ENCODE peak calls at places on chromosome 15, in five cellular contexts. One of them, this sample, is unnamed.

GRCh38 chr15:92394327-92395175 is 870 bp downstream of the ST8SIA2 start:
- DNase-seq in mucosa of descending colon: no peak
- DNase-seq in CD4-positive, CD25-positive, alpha-beta regulatory T cell: no peak
- DNase-seq in Peyer's patch: no peak
- DNase-seq in IMR-90: no peak
- DNase-seq in this sample: no peak

GRCh38 chr15:79381593-79381992 is 50.5 kb upstream of the MINAR1 start:
- DNase-seq in mucosa of descending colon: no peak
- DNase-seq in CD4-positive, CD25-positive, alpha-beta regulatory T cell: no peak
- DNase-seq in Peyer's patch: no peak
- DNase-seq in IMR-90: no peak
- DNase-seq in this sample: no peak

GRCh38 chr15:91908401-91908800 is 54.9 kb downstream of the SLCO3A1 start:
- DNase-seq in mucosa of descending colon: no peak
- DNase-seq in CD4-positive, CD25-positive, alpha-beta regulatory T cell: no peak
- DNase-seq in Peyer's patch: no peak
- DNase-seq in IMR-90: peak; percentile 63
- DNase-seq in this sample: no peak

GRCh38 chr15:40746916-40747418 is 8.1 kb downstream of the RMDN3 start:
- DNase-seq in mucosa of descending colon: no peak
- DNase-seq in CD4-positive, CD25-positive, alpha-beta regulatory T cell: no peak
- DNase-seq in Peyer's patch: no peak
- DNase-seq in IMR-90: peak; percentile 40
- DNase-seq in this sample: no peak

GRCh38 chr15:64455951-64456350 is 4.4 kb upstream of the ZNF609 start:
- DNase-seq in mucosa of descending colon: no peak
- DNase-seq in CD4-positive, CD25-positive, alpha-beta regulatory T cell: no peak
- DNase-seq in Peyer's patch: peak; percentile 69
- DNase-seq in IMR-90: no peak
- DNase-seq in this sample: no peak

GRCh38 chr15:39777497-39777896 is 5.1 kb downstream of the FSIP1 start:
- DNase-seq in mucosa of descending colon: no peak
- DNase-seq in CD4-positive, CD25-positive, alpha-beta regulatory T cell: no peak
- DNase-seq in Peyer's patch: no peak
- DNase-seq in IMR-90: peak; percentile 44
- DNase-seq in this sample: no peak

GRCh38 chr15:66934315-66934930 is 131.0 kb upstream of the SMAD3 start:
- DNase-seq in mucosa of descending colon: no peak
- DNase-seq in CD4-positive, CD25-positive, alpha-beta regulatory T cell: no peak
- DNase-seq in Peyer's patch: no peak
- DNase-seq in IMR-90: no peak
- DNase-seq in this sample: no peak

GRCh38 chr15:34304613-34305012 is 33.0 kb downstream of the SLC12A6 start:
- DNase-seq in mucosa of descending colon: no peak
- DNase-seq in CD4-positive, CD25-positive, alpha-beta regulatory T cell: no peak
- DNase-seq in Peyer's patch: no peak
- DNase-seq in IMR-90: peak; percentile 82
- DNase-seq in this sample: no peak

GRCh38 chr15:71349736-71350515 is 234.7 kb downstream of the THSD4 start:
- DNase-seq in mucosa of descending colon: no peak
- DNase-seq in CD4-positive, CD25-positive, alpha-beta regulatory T cell: no peak
- DNase-seq in Peyer's patch: no peak
- DNase-seq in IMR-90: no peak
- DNase-seq in this sample: no peak

GRCh38 chr15:88744548-88745020 is 58.7 kb upstream of the ACAN start:
- DNase-seq in mucosa of descending colon: no peak
- DNase-seq in CD4-positive, CD25-positive, alpha-beta regulatory T cell: no peak
- DNase-seq in Peyer's patch: no peak
- DNase-seq in IMR-90: no peak
- DNase-seq in this sample: no peak

GRCh38 chr15:99253381-99254090 is 2.3 kb downstream of the LRRC28 start:
- DNase-seq in mucosa of descending colon: no peak
- DNase-seq in CD4-positive, CD25-positive, alpha-beta regulatory T cell: no peak
- DNase-seq in Peyer's patch: no peak
- DNase-seq in IMR-90: peak; percentile 61
- DNase-seq in this sample: no peak

GRCh38 chr15:63615935-63616334 is 18.7 kb downstream of the FBXL22 start:
- DNase-seq in mucosa of descending colon: no peak
- DNase-seq in CD4-positive, CD25-positive, alpha-beta regulatory T cell: no peak
- DNase-seq in Peyer's patch: no peak
- DNase-seq in IMR-90: no peak
- DNase-seq in this sample: no peak

GRCh38 chr15:37140531-37141053 is 40.2 kb upstream of the MEIS2 start:
- DNase-seq in mucosa of descending colon: no peak
- DNase-seq in CD4-positive, CD25-positive, alpha-beta regulatory T cell: no peak
- DNase-seq in Peyer's patch: no peak
- DNase-seq in IMR-90: peak; percentile 30
- DNase-seq in this sample: no peak

GRCh38 chr15:74317820-74318375 is 49.5 kb downstream of the CYP11A1 start:
- DNase-seq in mucosa of descending colon: peak; percentile 49
- DNase-seq in CD4-positive, CD25-positive, alpha-beta regulatory T cell: no peak
- DNase-seq in Peyer's patch: peak; percentile 54
- DNase-seq in IMR-90: peak; percentile 87
- DNase-seq in this sample: no peak

GRCh38 chr15:100205549-100206295 is 136.1 kb downstream of the ADAMTS17 start:
- DNase-seq in mucosa of descending colon: peak; percentile 69
- DNase-seq in CD4-positive, CD25-positive, alpha-beta regulatory T cell: no peak
- DNase-seq in Peyer's patch: no peak
- DNase-seq in IMR-90: no peak
- DNase-seq in this sample: no peak

GRCh38 chr15:101207867-101208288 is 44.0 kb downstream of the CHSY1 start:
- DNase-seq in mucosa of descending colon: no peak
- DNase-seq in CD4-positive, CD25-positive, alpha-beta regulatory T cell: no peak
- DNase-seq in Peyer's patch: peak; percentile 61
- DNase-seq in IMR-90: peak; percentile 86
- DNase-seq in this sample: no peak

GRCh38 chr15:38555686-38556334 is 8.8 kb downstream of the RASGRP1 start:
- DNase-seq in mucosa of descending colon: no peak
- DNase-seq in CD4-positive, CD25-positive, alpha-beta regulatory T cell: no peak
- DNase-seq in Peyer's patch: no peak
- DNase-seq in IMR-90: peak; percentile 95
- DNase-seq in this sample: no peak

GRCh38 chr15:34984884-34985630 is 3.0 kb downstream of the ZNF770 start:
- DNase-seq in mucosa of descending colon: no peak
- DNase-seq in CD4-positive, CD25-positive, alpha-beta regulatory T cell: no peak
- DNase-seq in Peyer's patch: no peak
- DNase-seq in IMR-90: peak; percentile 22
- DNase-seq in this sample: no peak

GRCh38 chr15:83163032-83163431 is 44.6 kb downstream of the HDGFL3 start:
- DNase-seq in mucosa of descending colon: no peak
- DNase-seq in CD4-positive, CD25-positive, alpha-beta regulatory T cell: no peak
- DNase-seq in Peyer's patch: no peak
- DNase-seq in IMR-90: no peak
- DNase-seq in this sample: no peak

GRCh38 chr15:71094137-71094536 is 21.1 kb upstream of the THSD4 start:
- DNase-seq in mucosa of descending colon: no peak
- DNase-seq in CD4-positive, CD25-positive, alpha-beta regulatory T cell: no peak
- DNase-seq in Peyer's patch: no peak
- DNase-seq in IMR-90: no peak
- DNase-seq in this sample: no peak

GRCh38 chr15:29056839-29057450 is 171.2 kb downstream of the APBA2 start:
- DNase-seq in mucosa of descending colon: no peak
- DNase-seq in CD4-positive, CD25-positive, alpha-beta regulatory T cell: no peak
- DNase-seq in Peyer's patch: no peak
- DNase-seq in IMR-90: no peak
- DNase-seq in this sample: no peak

GRCh38 chr15:22980189-22981136 is at the start of gene CYFIP1:
- DNase-seq in mucosa of descending colon: peak; percentile 92
- DNase-seq in CD4-positive, CD25-positive, alpha-beta regulatory T cell: no peak
- DNase-seq in Peyer's patch: peak; percentile 88
- DNase-seq in IMR-90: peak; percentile 83
- DNase-seq in this sample: no peak

GRCh38 chr15:96992817-96993216 is 662.3 kb downstream of the NR2F2 start:
- DNase-seq in mucosa of descending colon: no peak
- DNase-seq in CD4-positive, CD25-positive, alpha-beta regulatory T cell: no peak
- DNase-seq in Peyer's patch: no peak
- DNase-seq in IMR-90: no peak
- DNase-seq in this sample: no peak
- H3K9me3 ChIP-seq in mucosa of descending colon: peaks cover 26% of the 10 kb centered on the region
- H3K9me3 ChIP-seq in CD4-positive, CD25-positive, alpha-beta regulatory T cell: no peaks in the 10 kb centered on the region
- H3K9me3 ChIP-seq in Peyer's patch: no peaks in the 10 kb centered on the region
- H3K9me3 ChIP-seq in IMR-90: peaks cover 4% of the 10 kb centered on the region
- H3K9me3 ChIP-seq in this sample: no peaks in the 10 kb centered on the region

DNA sequence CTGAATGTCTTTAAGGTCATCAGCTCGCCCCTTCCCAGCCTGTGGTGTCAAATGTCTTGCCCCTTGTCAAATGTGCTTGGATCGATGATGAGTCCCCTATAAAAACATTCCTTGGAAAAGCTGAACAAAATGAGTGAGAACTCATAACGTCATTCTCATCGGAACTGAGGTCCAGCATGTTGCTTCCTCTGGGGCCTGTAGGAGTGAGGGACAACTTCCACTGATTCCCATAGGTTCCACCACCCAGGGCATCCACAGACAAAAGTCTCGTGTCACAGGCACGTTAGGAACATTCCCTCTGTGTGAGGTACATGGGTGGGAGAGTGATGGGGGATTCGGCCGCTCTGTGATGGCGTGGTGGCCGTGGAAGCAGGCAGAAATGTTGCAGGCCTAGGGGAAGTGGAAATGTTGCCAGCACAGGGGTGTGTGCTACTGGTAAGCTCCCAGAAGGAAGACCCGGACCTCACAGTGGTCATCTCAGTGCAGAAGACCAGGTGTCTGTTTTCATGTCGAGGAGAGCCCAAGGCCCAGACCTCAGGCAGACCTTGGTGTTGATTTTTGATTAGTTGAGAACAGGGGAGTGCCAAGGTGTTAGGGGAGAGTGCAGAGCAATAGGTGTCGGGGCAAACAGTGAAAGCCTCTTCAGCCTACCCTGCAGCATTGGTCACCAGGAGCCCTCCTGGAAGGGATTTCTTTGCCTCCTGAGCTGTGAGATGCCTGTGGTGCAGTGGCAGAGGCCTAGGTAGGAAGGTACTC is 96.8 kb downstream of the SNRPN start:
- DNase-seq in mucosa of descending colon: no peak
- DNase-seq in CD4-positive, CD25-positive, alpha-beta regulatory T cell: no peak
- DNase-seq in Peyer's patch: no peak
- DNase-seq in IMR-90: no peak
- DNase-seq in this sample: no peak
- H3K9me3 ChIP-seq in mucosa of descending colon: peaks cover 97% of the 10 kb centered on the region
- H3K9me3 ChIP-seq in CD4-positive, CD25-positive, alpha-beta regulatory T cell: peaks cover 96% of the 10 kb centered on the region
- H3K9me3 ChIP-seq in Peyer's patch: peaks cover 98% of the 10 kb centered on the region
- H3K9me3 ChIP-seq in IMR-90: peaks cover 89% of the 10 kb centered on the region
- H3K9me3 ChIP-seq in this sample: peaks cover 53% of the 10 kb centered on the region

DNA sequence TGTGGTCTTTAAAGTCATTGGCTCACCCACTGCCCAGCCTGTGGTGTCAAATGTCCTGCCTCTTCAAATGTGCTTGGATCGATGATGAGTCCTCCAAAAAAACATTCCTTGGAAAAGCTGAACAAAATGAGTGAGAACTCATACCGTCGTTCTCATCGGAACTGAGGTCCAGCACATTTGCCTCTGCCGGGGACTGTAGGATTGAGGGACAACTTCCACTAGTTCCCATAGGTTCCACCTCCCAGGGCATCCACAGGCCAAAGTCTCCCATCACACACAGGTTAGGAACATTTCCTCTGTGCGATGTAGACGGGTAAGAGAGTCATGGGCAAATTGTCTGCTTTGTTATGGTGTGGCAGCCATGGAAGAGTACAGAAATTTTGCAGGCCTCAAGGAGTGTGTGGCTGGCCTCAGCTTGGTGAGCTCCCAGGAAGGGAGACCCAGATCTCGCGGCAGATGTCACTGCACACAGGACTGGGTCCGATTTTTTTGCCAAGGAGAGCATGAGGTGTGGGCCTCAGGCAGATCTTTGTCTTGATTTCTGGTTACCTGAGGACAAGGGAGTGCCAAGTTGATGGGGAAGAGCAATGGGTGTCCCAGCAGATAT is 115.7 kb downstream of the SNRPN start:
- DNase-seq in mucosa of descending colon: no peak
- DNase-seq in CD4-positive, CD25-positive, alpha-beta regulatory T cell: no peak
- DNase-seq in Peyer's patch: no peak
- DNase-seq in IMR-90: no peak
- DNase-seq in this sample: no peak
- H3K9me3 ChIP-seq in mucosa of descending colon: peaks cover 100% of the 10 kb centered on the region
- H3K9me3 ChIP-seq in CD4-positive, CD25-positive, alpha-beta regulatory T cell: peaks cover 100% of the 10 kb centered on the region
- H3K9me3 ChIP-seq in Peyer's patch: peaks cover 100% of the 10 kb centered on the region
- H3K9me3 ChIP-seq in IMR-90: peaks cover 100% of the 10 kb centered on the region
- H3K9me3 ChIP-seq in this sample: peaks cover 76% of the 10 kb centered on the region

GRCh38 chr15:56234804-56235203 is 8.9 kb downstream of the RFX7 start:
- DNase-seq in mucosa of descending colon: no peak
- DNase-seq in CD4-positive, CD25-positive, alpha-beta regulatory T cell: no peak
- DNase-seq in Peyer's patch: no peak
- DNase-seq in IMR-90: no peak
- DNase-seq in this sample: no peak
- H3K9me3 ChIP-seq in mucosa of descending colon: peaks cover 27% of the 10 kb centered on the region
- H3K9me3 ChIP-seq in CD4-positive, CD25-positive, alpha-beta regulatory T cell: peaks cover 49% of the 10 kb centered on the region
- H3K9me3 ChIP-seq in Peyer's patch: peaks cover 18% of the 10 kb centered on the region
- H3K9me3 ChIP-seq in IMR-90: peaks cover 14% of the 10 kb centered on the region
- H3K9me3 ChIP-seq in this sample: peaks cover 9% of the 10 kb centered on the region

GRCh38 chr15:25184356-25185155 is 229.8 kb downstream of the SNRPN start:
- DNase-seq in mucosa of descending colon: no peak
- DNase-seq in CD4-positive, CD25-positive, alpha-beta regulatory T cell: no peak
- DNase-seq in Peyer's patch: peak; percentile 19
- DNase-seq in IMR-90: no peak
- DNase-seq in this sample: no peak

GRCh38 chr15:25185156-25185710 is 230.4 kb downstream of the SNRPN start:
- DNase-seq in mucosa of descending colon: no peak
- DNase-seq in CD4-positive, CD25-positive, alpha-beta regulatory T cell: no peak
- DNase-seq in Peyer's patch: no peak
- DNase-seq in IMR-90: no peak
- DNase-seq in this sample: no peak

GRCh38 chr15:25186411-25186810 is 231.6 kb downstream of the SNRPN start:
- DNase-seq in mucosa of descending colon: no peak
- DNase-seq in CD4-positive, CD25-positive, alpha-beta regulatory T cell: no peak
- DNase-seq in Peyer's patch: no peak
- DNase-seq in IMR-90: no peak
- DNase-seq in this sample: no peak

GRCh38 chr15:25186906-25187645 is 232.3 kb downstream of the SNRPN start:
- DNase-seq in mucosa of descending colon: no peak
- DNase-seq in CD4-positive, CD25-positive, alpha-beta regulatory T cell: no peak
- DNase-seq in Peyer's patch: no peak
- DNase-seq in IMR-90: no peak
- DNase-seq in this sample: no peak

DNA sequence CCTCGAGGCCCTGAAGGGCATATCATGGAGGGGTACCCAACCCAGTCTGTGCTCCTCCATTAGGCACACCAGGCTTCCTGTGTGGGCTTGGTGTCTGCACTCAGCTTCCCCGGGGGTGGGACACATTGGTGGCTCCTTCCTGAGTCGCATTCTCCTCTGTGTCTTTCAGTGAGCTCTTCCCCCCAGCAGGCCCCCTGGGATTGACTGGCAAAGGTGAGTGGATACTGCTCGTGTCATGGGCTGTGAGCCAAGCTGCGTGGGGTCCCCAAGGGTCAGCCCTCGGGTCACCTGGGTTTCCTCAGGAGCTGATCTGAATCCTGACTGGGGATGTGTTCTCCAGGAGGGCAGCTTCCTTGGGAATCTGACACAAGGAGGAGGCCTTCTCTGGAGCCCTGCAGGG is 231.0 kb downstream of the SNRPN start:
- DNase-seq in mucosa of descending colon: no peak
- DNase-seq in CD4-positive, CD25-positive, alpha-beta regulatory T cell: no peak
- DNase-seq in Peyer's patch: no peak
- DNase-seq in IMR-90: no peak
- DNase-seq in this sample: no peak
- H3K9me3 ChIP-seq in mucosa of descending colon: peaks cover 97% of the 10 kb centered on the region
- H3K9me3 ChIP-seq in CD4-positive, CD25-positive, alpha-beta regulatory T cell: peaks cover 70% of the 10 kb centered on the region
- H3K9me3 ChIP-seq in Peyer's patch: peaks cover 18% of the 10 kb centered on the region
- H3K9me3 ChIP-seq in IMR-90: peaks cover 84% of the 10 kb centered on the region
- H3K9me3 ChIP-seq in this sample: no peaks in the 10 kb centered on the region

GRCh38 chr15:25089577-25089976 is 134.8 kb downstream of the SNRPN start:
- DNase-seq in mucosa of descending colon: no peak
- DNase-seq in CD4-positive, CD25-positive, alpha-beta regulatory T cell: no peak
- DNase-seq in Peyer's patch: no peak
- DNase-seq in IMR-90: no peak
- DNase-seq in this sample: no peak
- H3K9me3 ChIP-seq in mucosa of descending colon: peaks cover 99% of the 10 kb centered on the region
- H3K9me3 ChIP-seq in CD4-positive, CD25-positive, alpha-beta regulatory T cell: peaks cover 100% of the 10 kb centered on the region
- H3K9me3 ChIP-seq in Peyer's patch: peaks cover 83% of the 10 kb centered on the region
- H3K9me3 ChIP-seq in IMR-90: peaks cover 68% of the 10 kb centered on the region
- H3K9me3 ChIP-seq in this sample: peaks cover 24% of the 10 kb centered on the region

This sample was measured in T-helper 17 cell.